ENCODE peak calls at places on chromosomes 7 and 10, in eight cellular contexts. T, V, B, Z, G, H, K and U are unnamed samples.

GRCh38 chr7:125899577-125899976 is 970.0 kb upstream of the POT1 start:
- DNase-seq in T (no peak), V (no peak), B (peak), Z (no peak), G (no peak), H (no peak), K (no peak), U (no peak)

GRCh38 chr10:131310054-131310903 is 1.2 kb downstream of the TCERG1L start:
- DNase-seq in T (no peak), V (no peak), B (peak), Z (no peak), G (no peak), H (no peak), K (no peak), U (no peak)

GRCh38 chr10:96233959-96234358 is 37.4 kb downstream of the BLNK start:
- DNase-seq in T (no peak), V (no peak), B (no peak), Z (no peak), G (no peak), H (no peak), K (no peak), U (no peak)

GRCh38 chr10:81873932-81874816 is 820 bp upstream of the NRG3 start:
- DNase-seq in T (no peak), V (peak), B (peak), Z (peak), G (no peak), H (no peak), K (peak), U (peak)

GRCh38 chr7:3780525-3780924 is 479.5 kb downstream of the SDK1 start:
- DNase-seq in T (no peak), V (no peak), B (peak), Z (no peak), G (no peak), H (no peak), K (no peak), U (no peak)

GRCh38 chr10:90181251-90181691 is 479.9 kb downstream of the KIF20B start:
- DNase-seq in T (no peak), V (no peak), B (no peak), Z (no peak), G (no peak), H (no peak), K (no peak), U (no peak)

GRCh38 chr10:17872191-17873091 is 63.3 kb downstream of the MRC1 start:
- DNase-seq in T (no peak), V (no peak), B (peak), Z (no peak), G (no peak), H (peak), K (no peak), U (no peak)

GRCh38 chr10:3294919-3295318 is 122.3 kb upstream of the PITRM1 start:
- DNase-seq in T (no peak), V (no peak), B (no peak), Z (no peak), G (no peak), H (no peak), K (no peak), U (no peak)

GRCh38 chr7:106219170-106219569 is 65.6 kb downstream of the NAMPT start:
- DNase-seq in T (no peak), V (no peak), B (no peak), Z (no peak), G (no peak), H (no peak), K (no peak), U (no peak)
- TF ChIP-seq POLR2AphosphoS5 in T (no peak), V (no peak), B (no peak), Z (no peak), G (no peak), H (no peak), K (peak), U (no peak)

DNA sequence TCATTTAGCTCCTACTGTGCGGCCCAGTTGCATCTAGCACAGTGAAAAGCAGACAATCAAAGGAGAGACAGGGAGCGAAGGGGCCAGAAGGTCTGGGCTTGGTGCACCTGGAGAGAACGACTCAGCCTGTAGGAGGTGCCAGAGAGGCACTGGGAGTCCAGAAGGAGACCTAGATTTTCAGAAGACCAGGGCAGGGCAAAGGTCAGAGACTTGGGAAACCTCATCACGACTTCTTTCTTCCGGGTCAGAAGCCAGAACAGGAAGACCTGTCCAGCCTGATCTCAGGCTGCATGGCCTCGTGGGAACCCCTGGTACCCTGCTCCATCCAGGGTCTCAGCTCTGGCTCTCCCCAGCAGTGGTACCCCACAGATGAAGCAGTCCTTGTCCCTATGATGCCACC is 5.2 kb downstream of the AGAP3 start:
- DNase-seq in T (no peak), V (no peak), B (peak), Z (no peak), G (no peak), H (peak), K (no peak), U (no peak)
- TF ChIP-seq POLR2AphosphoS5 in T (no peak), V (no peak), B (no peak), Z (no peak), G (no peak), H (no peak), K (no peak), U (no peak)

GRCh38 chr7:24609570-24609969 is 36.3 kb downstream of the PALS2 start:
- DNase-seq in T (no peak), V (no peak), B (peak), Z (no peak), G (no peak), H (no peak), K (no peak), U (no peak)

GRCh38 chr7:24608504-24608903 is 35.3 kb downstream of the PALS2 start:
- DNase-seq in T (no peak), V (no peak), B (no peak), Z (no peak), G (no peak), H (no peak), K (no peak), U (no peak)

GRCh38 chr7:24609059-24609458 is 35.8 kb downstream of the PALS2 start:
- DNase-seq in T (no peak), V (no peak), B (peak), Z (no peak), G (no peak), H (no peak), K (no peak), U (no peak)

DNA sequence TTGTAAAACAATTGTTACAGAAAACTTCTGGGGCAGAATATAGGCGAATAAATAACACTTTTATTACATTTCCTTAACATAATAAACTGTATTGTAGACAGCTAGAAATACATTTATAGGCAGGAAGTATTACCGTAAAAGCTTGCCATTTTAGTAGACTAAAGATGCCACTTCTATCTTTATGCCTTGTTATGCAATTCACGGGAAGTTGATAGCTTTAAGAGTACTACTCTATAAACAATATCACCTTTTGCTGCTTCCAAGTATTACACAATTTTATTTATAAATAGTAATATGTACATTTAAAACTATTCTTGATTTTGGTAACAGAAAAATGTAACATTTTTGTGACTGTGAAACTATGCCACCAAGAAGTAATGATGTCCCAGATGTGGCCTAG is 37.9 kb downstream of the PALS2 start:
- DNase-seq in T (no peak), V (no peak), B (no peak), Z (no peak), G (no peak), H (no peak), K (no peak), U (no peak)
- TF ChIP-seq POLR2AphosphoS5 in T (no peak), V (no peak), B (no peak), Z (no peak), G (no peak), H (no peak), K (no peak), U (no peak)

GRCh38 chr10:102654566-102654965 is 10.3 kb downstream of the TRIM8 start:
- DNase-seq in T (no peak), V (no peak), B (no peak), Z (no peak), G (no peak), H (no peak), K (no peak), U (no peak)

GRCh38 chr10:102656026-102656425 is 11.7 kb downstream of the TRIM8 start:
- DNase-seq in T (no peak), V (no peak), B (no peak), Z (no peak), G (no peak), H (no peak), K (no peak), U (no peak)

GRCh38 chr10:102657451-102657850 is 13.2 kb downstream of the TRIM8 start:
- DNase-seq in T (no peak), V (no peak), B (no peak), Z (no peak), G (no peak), H (no peak), K (no peak), U (no peak)

GRCh38 chr10:102656791-102657371 is 12.6 kb downstream of the TRIM8 start:
- DNase-seq in T (no peak), V (peak), B (no peak), Z (no peak), G (no peak), H (no peak), K (no peak), U (peak)

GRCh38 chr10:102654969-102655368 is 10.7 kb downstream of the TRIM8 start:
- DNase-seq in T (no peak), V (no peak), B (no peak), Z (no peak), G (no peak), H (no peak), K (no peak), U (no peak)
- TF ChIP-seq POLR2AphosphoS5 in T (no peak), V (no peak), B (no peak), Z (no peak), G (no peak), H (no peak), K (no peak), U (no peak)

GRCh38 chr10:110303681-110304080 is 1.0 kb downstream of the SMNDC1 start:
- DNase-seq in T (no peak), V (no peak), B (no peak), Z (no peak), G (no peak), H (no peak), K (no peak), U (no peak)

GRCh38 chr10:110305767-110306451 is 1.2 kb upstream of the SMNDC1 start:
- DNase-seq in T (no peak), V (no peak), B (peak), Z (no peak), G (peak), H (peak), K (peak), U (peak)

GRCh38 chr10:110304394-110304779 is 333 bp downstream of the SMNDC1 start:
- DNase-seq in T (no peak), V (peak), B (no peak), Z (peak), G (peak), H (no peak), K (peak), U (no peak)

GRCh38 chr10:110306452-110306768 is 1.7 kb upstream of the SMNDC1 start:
- DNase-seq in T (no peak), V (no peak), B (no peak), Z (no peak), G (no peak), H (no peak), K (no peak), U (no peak)

DNA sequence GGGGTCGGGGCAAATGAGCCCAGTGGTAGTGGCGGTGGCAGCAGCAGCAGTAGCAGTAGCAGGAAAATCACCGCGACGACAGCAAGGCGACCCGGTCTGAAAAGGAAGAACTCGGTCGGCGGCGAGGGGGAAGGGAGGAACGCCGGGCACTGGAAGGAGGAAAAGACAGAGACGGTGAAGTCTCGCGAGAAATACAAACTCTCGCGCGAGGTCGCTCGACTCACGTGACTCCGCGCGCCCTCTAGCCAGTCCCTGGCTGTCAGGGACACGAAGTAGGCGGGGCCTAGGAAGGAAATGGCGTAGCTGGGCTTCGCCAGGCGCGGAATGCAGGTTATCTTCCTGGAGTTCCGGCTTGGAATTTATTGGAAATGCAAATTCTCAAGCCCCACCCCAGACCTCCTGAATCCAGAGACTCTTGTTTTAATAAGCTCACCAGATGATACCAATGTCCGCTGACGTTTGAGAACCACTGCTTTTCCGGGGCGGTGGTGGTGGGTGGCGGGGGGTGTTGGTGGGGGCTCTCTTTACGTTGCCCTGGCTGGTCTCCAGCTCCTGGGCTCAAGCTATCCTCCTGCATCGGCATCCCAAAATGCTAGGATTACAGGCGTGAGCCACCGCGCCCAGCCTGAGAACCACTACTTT is at the start of gene SMNDC1:
- DNase-seq in T (peak), V (peak), B (peak), Z (peak), G (peak), H (peak), K (peak), U (peak)
- TF ChIP-seq POLR2AphosphoS5 in T (peak), V (peak), B (peak), Z (peak), G (peak), H (peak), K (peak), U (peak)

DNA sequence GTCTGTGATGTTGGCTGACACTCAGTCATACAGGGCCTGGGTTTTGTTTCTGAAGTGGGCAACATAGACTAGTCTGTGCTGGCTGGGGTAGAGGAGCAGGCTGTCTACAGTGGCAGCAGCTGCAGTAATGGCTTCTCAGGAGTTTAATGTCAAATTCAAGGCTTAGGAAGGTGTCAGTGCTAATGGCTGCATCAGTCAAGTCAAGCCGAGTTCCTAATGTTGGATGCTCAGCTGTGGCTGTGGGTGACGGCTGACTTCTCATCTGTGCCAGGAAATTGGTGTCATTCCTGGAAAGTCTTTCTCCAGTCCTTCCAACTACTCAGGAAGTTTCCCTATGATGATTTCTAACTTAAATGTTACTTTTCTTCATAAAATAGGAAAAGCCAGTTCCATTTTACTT is 468.1 kb upstream of the IGFBP3 start:
- DNase-seq in T (no peak), V (no peak), B (no peak), Z (no peak), G (no peak), H (no peak), K (no peak), U (no peak)
- TF ChIP-seq POLR2AphosphoS5 in T (no peak), V (no peak), B (no peak), Z (no peak), G (no peak), H (no peak), K (no peak), U (no peak)

GRCh38 chr10:79430506-79430905 is 14.9 kb downstream of the ZCCHC24 start:
- DNase-seq in T (no peak), V (peak), B (no peak), Z (no peak), G (no peak), H (no peak), K (no peak), U (no peak)

GRCh38 chr10:79431422-79431821 is 14.0 kb downstream of the ZCCHC24 start:
- DNase-seq in T (no peak), V (peak), B (no peak), Z (no peak), G (no peak), H (no peak), K (no peak), U (no peak)

GRCh38 chr10:79433324-79434222 is 11.9 kb downstream of the ZCCHC24 start:
- DNase-seq in T (no peak), V (peak), B (no peak), Z (no peak), G (no peak), H (peak), K (no peak), U (no peak)

GRCh38 chr10:79430946-79431345 is 14.5 kb downstream of the ZCCHC24 start:
- DNase-seq in T (no peak), V (peak), B (no peak), Z (no peak), G (no peak), H (no peak), K (no peak), U (no peak)

DNA sequence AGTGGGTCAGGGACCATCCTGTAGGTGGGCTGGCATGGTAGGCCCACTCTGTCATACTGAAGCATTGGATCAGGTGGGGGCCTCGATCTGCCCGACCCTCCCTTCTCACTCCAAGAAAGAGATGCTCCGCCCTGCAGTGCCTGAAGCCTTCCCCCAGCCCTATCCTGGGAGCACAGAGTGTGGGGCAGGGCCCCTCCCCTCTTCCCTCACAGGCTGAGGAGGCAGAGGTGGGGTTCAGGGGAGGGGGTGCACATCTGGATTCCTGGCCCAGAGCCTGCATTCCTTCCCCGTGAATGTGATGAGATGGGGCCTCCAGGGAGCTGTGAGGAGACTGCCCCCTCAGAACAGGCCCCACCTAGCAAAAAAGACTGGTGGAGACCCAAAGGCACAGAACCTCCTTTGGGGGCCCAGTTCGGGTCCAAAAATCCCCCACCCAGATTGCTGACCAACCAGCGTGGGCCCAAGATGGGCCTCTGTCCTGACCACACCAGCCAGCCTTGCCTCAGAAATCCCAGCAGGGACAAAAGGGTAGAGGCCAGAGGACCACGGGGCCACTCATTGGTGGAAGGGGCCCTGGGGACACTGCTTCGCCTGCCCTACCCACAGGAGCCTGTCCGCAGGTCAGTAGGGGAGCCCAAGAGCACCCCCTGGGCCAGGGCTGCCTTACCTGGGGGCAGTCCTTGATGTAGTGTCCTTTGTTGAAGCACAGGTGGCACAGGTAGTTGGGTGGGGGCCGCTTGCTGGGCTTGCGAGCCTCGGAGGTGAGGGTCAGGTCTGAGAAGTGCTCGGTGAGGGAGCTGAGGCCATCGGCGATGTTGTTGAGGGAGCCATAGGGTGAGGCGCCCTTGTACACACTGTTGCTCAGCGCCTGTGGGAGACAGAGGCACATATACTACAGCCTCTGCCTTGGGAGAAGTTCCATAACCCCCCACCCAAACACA is 13.3 kb downstream of the ZCCHC24 start:
- DNase-seq in T (no peak), V (peak), B (peak), Z (no peak), G (no peak), H (no peak), K (no peak), U (no peak)
- TF ChIP-seq POLR2AphosphoS5 in T (no peak), V (no peak), B (no peak), Z (no peak), G (no peak), H (no peak), K (no peak), U (no peak)